ENCODE peak calls at places on chromosomes 5 and 9, in five cellular contexts. R is hypothalamus, S is breast epithelium, K is NCI-H345, L is AML-193. M is an unnamed sample.
A peak's percentile ranks its signal among the peaks of the same experiment; 100 is the strongest.

GRCh38 chr9:83198336-83198735 is 135.4 kb upstream of the RASEF start:
- DNase-seq in R (no peak), S (no peak), K (peak; percentile 17), L (no peak), M (no peak)

GRCh38 chr9:70422371-70423043 is 8.1 kb upstream of the KLF9 start:
- DNase-seq in R (no peak), S (no peak), K (no peak), L (no peak), M (no peak)

GRCh38 chr9:112166176-112167140 is 8.6 kb downstream of the SUSD1 start:
- DNase-seq in R (no peak), S (peak; percentile 45), K (no peak), L (no peak), M (peak; percentile 35)

GRCh38 chr5:177162379-177162778 is 28.8 kb downstream of the NSD1 start:
- DNase-seq in R (no peak), S (no peak), K (no peak), L (no peak), M (no peak)

GRCh38 chr5:29402270-29402669 is 1791.2 kb upstream of the CDH6 start:
- DNase-seq in R (no peak), S (no peak), K (no peak), L (no peak), M (no peak)

GRCh38 chr5:112546946-112547647 is 128.0 kb upstream of the EPB41L4A start:
- DNase-seq in R (no peak), S (no peak), K (no peak), L (no peak), M (no peak)

GRCh38 chr5:139103762-139104161 is 94.4 kb downstream of the SIL1 start:
- DNase-seq in R (no peak), S (no peak), K (no peak), L (no peak), M (no peak)

GRCh38 chr5:168364151-168364661 is 72.8 kb downstream of the WWC1 start:
- DNase-seq in R (no peak), S (no peak), K (no peak), L (no peak), M (peak; percentile 78)

GRCh38 chr9:93827545-93828330 is 127.4 kb downstream of the BARX1 start:
- DNase-seq in R (peak; percentile 27), S (no peak), K (no peak), L (no peak), M (peak; percentile 11)

GRCh38 chr5:9596256-9596655 is 33.9 kb downstream of the TAS2R1 start:
- DNase-seq in R (no peak), S (no peak), K (no peak), L (no peak), M (no peak)

GRCh38 chr5:137580030-137580429 is 80.9 kb upstream of the SPOCK1 start:
- DNase-seq in R (no peak), S (no peak), K (no peak), L (no peak), M (no peak)